ENCODE peak calls at places on chromosomes 2 and 18, in six cellular contexts. E is A549, C is tibial nerve, N is K562, D is stomach, L is H1. Y is an unnamed sample.

GRCh38 chr18:35581555-35582309 is at the start of gene GALNT1:
- DNase-seq in E (no peak), C (no peak), N (peak; percentile 29), D (no peak), L (no peak), Y (peak; percentile 59)

GRCh38 chr2:88016948-88017779 is 817 bp upstream of the RNU2-63P start:
- DNase-seq in E (peak; percentile 83), C (no peak), N (peak; percentile 79), D (peak; percentile 67), L (no peak), Y (no peak)

GRCh38 chr2:147366281-147366680 is 478.5 kb upstream of the ACVR2A start:
- DNase-seq in E (no peak), C (no peak), N (no peak), D (no peak), L (no peak), Y (no peak)

GRCh38 chr18:13982136-13982535 is 66.8 kb upstream of the MC2R start:
- DNase-seq in E (no peak), C (no peak), N (no peak), D (no peak), L (no peak), Y (no peak)

GRCh38 chr2:25266399-25266798 is 75.3 kb downstream of the DNMT3A start:
- DNase-seq in E (no peak), C (no peak), N (no peak), D (no peak), L (no peak), Y (no peak)

GRCh38 chr2:237440819-237441281 is 26.9 kb upstream of the COL6A3 start:
- DNase-seq in E (no peak), C (no peak), N (no peak), D (no peak), L (no peak), Y (no peak)

GRCh38 chr2:9748586-9748985 is 94.7 kb upstream of the TAF1B start:
- DNase-seq in E (peak; percentile 40), C (no peak), N (no peak), D (no peak), L (no peak), Y (no peak)

GRCh38 chr2:176619504-176619903 is 350.3 kb downstream of the MTX2 start:
- DNase-seq in E (no peak), C (no peak), N (no peak), D (no peak), L (no peak), Y (no peak)

GRCh38 chr2:37454851-37455762 is 110.7 kb downstream of the QPCT start:
- DNase-seq in E (no peak), C (no peak), N (no peak), D (no peak), L (no peak), Y (no peak)

GRCh38 chr2:109663721-109664120 is 49.6 kb downstream of the SOWAHC start:
- DNase-seq in E (no peak), C (peak; percentile 35), N (no peak), D (no peak), L (no peak), Y (peak; percentile 21)

GRCh38 chr2:72630767-72631166 is 195.1 kb downstream of the EXOC6B start:
- DNase-seq in E (peak; percentile 71), C (no peak), N (no peak), D (no peak), L (no peak), Y (no peak)

GRCh38 chr2:234564719-234565118 is 67.8 kb upstream of the ARL4C start:
- DNase-seq in E (no peak), C (no peak), N (no peak), D (no peak), L (no peak), Y (no peak)

GRCh38 chr2:238098854-238099708 is 1.1 kb upstream of the ESPNL start:
- DNase-seq in E (no peak), C (no peak), N (no peak), D (peak; percentile 23), L (no peak), Y (peak; percentile 3)

GRCh38 chr18:56436651-56437050 is 201.7 kb downstream of the TXNL1 start:
- DNase-seq in E (no peak), C (no peak), N (no peak), D (no peak), L (no peak), Y (no peak)

GRCh38 chr2:135086222-135086621 is 34.1 kb downstream of the RAB3GAP1 start:
- DNase-seq in E (no peak), C (no peak), N (no peak), D (no peak), L (no peak), Y (no peak)

GRCh38 chr18:12307251-12307736 is 747 bp upstream of the TUBB6 start:
- DNase-seq in E (no peak), C (peak; percentile 61), N (no peak), D (no peak), L (no peak), Y (peak; percentile 78)

GRCh38 chr2:70248810-70249438 is 496 bp upstream of the TIA1 start:
- DNase-seq in E (peak; percentile 91), C (peak; percentile 99), N (peak; percentile 91), D (peak; percentile 88), L (peak; percentile 53), Y (peak; percentile 87)

GRCh38 chr2:3488768-3489448 is 30.4 kb downstream of the ADI1 start:
- DNase-seq in E (no peak), C (no peak), N (peak; percentile 12), D (no peak), L (no peak), Y (no peak)

GRCh38 chr2:98505991-98506664 is 61.5 kb downstream of the INPP4A start:
- DNase-seq in E (no peak), C (no peak), N (no peak), D (no peak), L (no peak), Y (no peak)

GRCh38 chr2:30272761-30273573 is 41.6 kb downstream of the LBH start:
- DNase-seq in E (peak; percentile 86), C (no peak), N (no peak), D (no peak), L (no peak), Y (no peak)
- TF ChIP-seq EP300 in E (peak; percentile 34), C (no peak), N (no peak), D (no peak), L (no peak), Y (no peak)

GRCh38 chr2:182831097-182831496 is 35.3 kb downstream of the FRZB start:
- DNase-seq in E (no peak), C (no peak), N (no peak), D (no peak), L (no peak), Y (no peak)
- TF ChIP-seq CTCF in E (no peak), C (no peak), N (no peak), D (no peak), L (no peak), Y (no peak)

GRCh38 chr2:163692081-163692480 is 43.7 kb downstream of the FIGN start:
- DNase-seq in E (no peak), C (no peak), N (no peak), D (no peak), L (no peak), Y (no peak)
- H3K4me3 ChIP-seq in E (no peak overlapping the region), C (no peak overlapping the region), N (no peak overlapping the region), D (no peak overlapping the region), L (no peak overlapping the region), Y (no peak overlapping the region)

GRCh38 chr2:213296270-213296669 is 12.0 kb downstream of the SPAG16 start:
- DNase-seq in E (no peak), C (no peak), N (no peak), D (no peak), L (no peak), Y (no peak)
- TF ChIP-seq EP300 in E (no peak), C (no peak), N (no peak), D (no peak), L (no peak), Y (no peak)

DNA sequence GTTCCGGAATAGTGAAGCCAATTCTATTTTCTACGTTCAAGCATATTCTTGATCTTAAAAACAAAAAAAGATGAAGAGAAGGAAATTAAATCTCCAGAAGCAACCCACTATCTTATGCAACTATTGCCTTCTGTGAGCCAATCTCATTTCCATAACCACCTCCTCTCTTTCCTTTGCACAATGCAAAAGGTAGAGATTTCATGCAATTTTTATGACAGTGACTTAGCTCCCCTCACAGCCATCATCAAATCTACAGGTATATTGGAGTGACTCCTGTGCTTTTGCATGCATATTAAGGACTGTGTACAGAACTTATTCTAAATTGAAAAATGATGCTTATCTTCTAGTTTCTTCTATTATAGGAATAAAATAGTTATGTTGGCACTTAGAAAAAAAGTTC is 191.8 kb downstream of the DCC start:
- DNase-seq in E (no peak), C (no peak), N (no peak), D (no peak), L (no peak), Y (no peak)
- TF ChIP-seq CTCF in E (no peak), C (no peak), N (no peak), D (no peak), L (no peak), Y (no peak)

Y was measured in ovary.